ENCODE peak calls at places on chromosomes 12 and 14, in six cellular contexts. F is AG04450; Y is NCI-H1930; N is AG09309; I is lower lobe of right lung; A is activated naive CD4-positive, alpha-beta T cell treated with anti-CD3 and anti-CD28 coated beads, Interleukin-2, amount 50 U/mL, for 72 hours. B is an unnamed sample.

GRCh38 chr12:94872671-94873367 is 130.7 kb downstream of the NDUFA12 start:
- DNase-seq in F (no peak), Y (no peak), N (no peak), I (no peak), A (no peak), B (no peak)

GRCh38 chr12:25052191-25053020 is 103.5 kb upstream of the BCAT1 start:
- DNase-seq in F (no peak), Y (no peak), N (no peak), I (no peak), A (peak), B (no peak)

GRCh38 chr14:94773017-94773681 is 3.2 kb upstream of the GSC start:
- DNase-seq in F (no peak), Y (no peak), N (no peak), I (no peak), A (no peak), B (no peak)

GRCh38 chr14:99677231-99677891 is 6.7 kb upstream of the CYP46A1 start:
- DNase-seq in F (no peak), Y (no peak), N (no peak), I (peak), A (no peak), B (no peak)

GRCh38 chr14:66137076-66137475 is 349.1 kb upstream of the CCDC196 start:
- DNase-seq in F (no peak), Y (no peak), N (no peak), I (no peak), A (no peak), B (no peak)

GRCh38 chr14:23056956-23057756 is at the start of gene CDH24:
- DNase-seq in F (no peak), Y (no peak), N (no peak), I (peak), A (peak), B (peak)

GRCh38 chr12:124952295-124952694 is 36.6 kb downstream of the DHX37 start:
- DNase-seq in F (no peak), Y (no peak), N (no peak), I (no peak), A (no peak), B (no peak)

GRCh38 chr14:28121512-28122297 is 644.9 kb upstream of the FOXG1 start:
- DNase-seq in F (no peak), Y (no peak), N (no peak), I (no peak), A (no peak), B (no peak)

GRCh38 chr14:68395585-68395984 is 397.3 kb downstream of the ZFP36L1 start:
- DNase-seq in F (no peak), Y (no peak), N (no peak), I (no peak), A (no peak), B (no peak)

GRCh38 chr12:62517887-62518286 is 51.3 kb downstream of the MON2 start:
- DNase-seq in F (no peak), Y (no peak), N (no peak), I (no peak), A (no peak), B (no peak)

GRCh38 chr12:49219417-49220026 is 30.6 kb upstream of the TUBA1A start:
- DNase-seq in F (no peak), Y (no peak), N (no peak), I (no peak), A (no peak), B (no peak)

GRCh38 chr12:84910549-84911241 is 1.9 kb downstream of the SLC6A15 start:
- DNase-seq in F (no peak), Y (no peak), N (no peak), I (no peak), A (no peak), B (no peak)

GRCh38 chr12:49331360-49332222 is 5.4 kb downstream of the C1QL4 start:
- DNase-seq in F (peak), Y (no peak), N (peak), I (peak), A (no peak), B (peak)

GRCh38 chr12:16524378-16524777 is 81.6 kb downstream of the LMO3 start:
- DNase-seq in F (no peak), Y (no peak), N (no peak), I (no peak), A (no peak), B (no peak)

GRCh38 chr12:3341594-3341993 is 149.4 kb upstream of the PRMT8 start:
- DNase-seq in F (no peak), Y (no peak), N (no peak), I (no peak), A (no peak), B (no peak)

GRCh38 chr14:21092147-21093011 is 6.1 kb downstream of the ZNF219 start:
- DNase-seq in F (no peak), Y (no peak), N (no peak), I (peak), A (peak), B (peak)

GRCh38 chr12:71477609-71478008 is 38.0 kb downstream of the LGR5 start:
- DNase-seq in F (no peak), Y (no peak), N (no peak), I (no peak), A (no peak), B (no peak)

GRCh38 chr12:19740472-19741131 is 301.3 kb downstream of the AEBP2 start:
- DNase-seq in F (no peak), Y (no peak), N (no peak), I (no peak), A (no peak), B (no peak)

GRCh38 chr12:3236345-3237153 is 159.4 kb downstream of the TSPAN9 start:
- DNase-seq in F (no peak), Y (no peak), N (no peak), I (no peak), A (no peak), B (no peak)

GRCh38 chr12:115756804-115757203 is 520.7 kb downstream of the MED13L start:
- DNase-seq in F (no peak), Y (no peak), N (no peak), I (no peak), A (no peak), B (no peak)

GRCh38 chr12:57477710-57478681 is 1.7 kb downstream of the ARHGAP9 start:
- DNase-seq in F (no peak), Y (no peak), N (no peak), I (no peak), A (peak), B (no peak)

GRCh38 chr14:93337143-93337753 is 4.4 kb upstream of the BTBD7 start:
- DNase-seq in F (no peak), Y (no peak), N (no peak), I (no peak), A (no peak), B (no peak)

GRCh38 chr12:117025481-117026151 is 73.6 kb downstream of the TESC start:
- DNase-seq in F (peak), Y (peak), N (no peak), I (peak), A (no peak), B (peak)

GRCh38 chr12:50326636-50327284 is 43.4 kb upstream of the LIMA1 start:
- DNase-seq in F (peak), Y (no peak), N (no peak), I (peak), A (no peak), B (no peak)

GRCh38 chr12:90090929-90091651 is 382.5 kb upstream of the ATP2B1 start:
- DNase-seq in F (peak), Y (no peak), N (peak), I (no peak), A (no peak), B (no peak)

GRCh38 chr14:69819607-69820006 is 22.6 kb upstream of the SLC10A1 start:
- DNase-seq in F (no peak), Y (no peak), N (no peak), I (no peak), A (no peak), B (no peak)

GRCh38 chr12:67593041-67593870 is 55.3 kb upstream of the DYRK2 start:
- DNase-seq in F (no peak), Y (no peak), N (no peak), I (no peak), A (no peak), B (no peak)

B was measured in left ventricle myocardium inferior.